ENCODE peak calls at places on chromosomes 3 and 15, in six cellular contexts. V is WERI-Rb-1, B is uterus, P is AG04450, W is Panc1, F is kidney. H is an unnamed sample.

GRCh38 chr3:128283429-128283828 is 130.1 kb downstream of the EEFSEC start:
- DNase-seq in V (no peak), B (no peak), P (no peak), W (no peak), F (no peak), H (no peak)

GRCh38 chr3:99313481-99313880 is 324.9 kb upstream of the COL8A1 start:
- DNase-seq in V (no peak), B (no peak), P (no peak), W (no peak), F (no peak), H (no peak)

GRCh38 chr15:83398591-83398990 is 48.5 kb upstream of the SH3GL3 start:
- DNase-seq in V (peak), B (no peak), P (no peak), W (no peak), F (no peak), H (no peak)

GRCh38 chr3:123419850-123420292 is 29.0 kb downstream of the ADCY5 start:
- DNase-seq in V (no peak), B (peak), P (no peak), W (no peak), F (no peak), H (no peak)

GRCh38 chr15:58243083-58243482 is 104.9 kb downstream of the AQP9 start:
- DNase-seq in V (no peak), B (no peak), P (no peak), W (no peak), F (no peak), H (no peak)

GRCh38 chr3:139127101-139127500 is 82.4 kb upstream of the PRR23C start:
- DNase-seq in V (no peak), B (no peak), P (peak), W (no peak), F (no peak), H (peak)

GRCh38 chr15:40968290-40969085 is 15.2 kb downstream of the CHAC1 start:
- DNase-seq in V (no peak), B (no peak), P (no peak), W (no peak), F (no peak), H (no peak)

GRCh38 chr3:49668414-49668797 is 5.7 kb upstream of the APEH start:
- DNase-seq in V (no peak), B (no peak), P (no peak), W (no peak), F (no peak), H (no peak)

GRCh38 chr15:73335471-73335870 is 33.3 kb downstream of the HCN4 start:
- DNase-seq in V (no peak), B (no peak), P (no peak), W (no peak), F (peak), H (no peak)

GRCh38 chr3:22007376-22007775 is 256.4 kb upstream of the ZNF385D start:
- DNase-seq in V (no peak), B (no peak), P (no peak), W (no peak), F (no peak), H (no peak)

GRCh38 chr15:67880651-67881182 is 40.9 kb upstream of the RNU6-1 start:
- DNase-seq in V (no peak), B (peak), P (no peak), W (no peak), F (no peak), H (peak)

GRCh38 chr3:187228740-187229139 is 31.5 kb downstream of the RTP1 start:
- DNase-seq in V (no peak), B (no peak), P (no peak), W (no peak), F (no peak), H (no peak)

GRCh38 chr3:187222801-187223200 is 25.5 kb downstream of the RTP1 start:
- DNase-seq in V (no peak), B (no peak), P (no peak), W (no peak), F (no peak), H (no peak)

GRCh38 chr3:187227658-187228258 is 30.5 kb downstream of the RTP1 start:
- DNase-seq in V (no peak), B (no peak), P (peak), W (no peak), F (no peak), H (no peak)

DNA sequence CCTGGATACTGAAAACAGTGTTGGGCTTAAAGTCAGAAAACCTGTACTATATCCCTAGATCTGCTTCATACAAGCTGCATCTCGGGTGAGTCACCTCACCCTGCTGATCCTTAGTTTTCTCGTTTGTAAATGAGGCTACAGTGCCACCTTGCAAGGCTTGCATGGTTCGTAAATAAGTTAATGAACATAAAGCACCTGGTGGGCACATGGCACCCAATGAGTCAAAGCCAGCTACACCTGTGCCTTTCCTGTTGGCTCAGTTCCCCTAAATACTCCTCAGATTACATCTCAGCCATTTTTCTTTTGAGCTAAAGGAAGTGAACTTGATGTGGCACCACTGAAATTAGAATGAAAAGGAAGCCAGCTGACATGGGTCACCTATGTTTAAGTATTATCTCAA is 26.5 kb downstream of the RTP1 start:
- DNase-seq in V (no peak), B (no peak), P (no peak), W (no peak), F (no peak), H (no peak)
- H3K4me3 ChIP-seq in V (no peak), B (no peak), P (no peak), W (no peak), F (no peak), H (no peak)

GRCh38 chr15:62391565-62392262 is 226.6 kb upstream of the C2CD4B start:
- DNase-seq in V (peak), B (peak), P (no peak), W (no peak), F (peak), H (peak)
- TF ChIP-seq CTCF in V (peak), B (no peak), P (peak), W (peak), F (peak), H (no peak)

DNA sequence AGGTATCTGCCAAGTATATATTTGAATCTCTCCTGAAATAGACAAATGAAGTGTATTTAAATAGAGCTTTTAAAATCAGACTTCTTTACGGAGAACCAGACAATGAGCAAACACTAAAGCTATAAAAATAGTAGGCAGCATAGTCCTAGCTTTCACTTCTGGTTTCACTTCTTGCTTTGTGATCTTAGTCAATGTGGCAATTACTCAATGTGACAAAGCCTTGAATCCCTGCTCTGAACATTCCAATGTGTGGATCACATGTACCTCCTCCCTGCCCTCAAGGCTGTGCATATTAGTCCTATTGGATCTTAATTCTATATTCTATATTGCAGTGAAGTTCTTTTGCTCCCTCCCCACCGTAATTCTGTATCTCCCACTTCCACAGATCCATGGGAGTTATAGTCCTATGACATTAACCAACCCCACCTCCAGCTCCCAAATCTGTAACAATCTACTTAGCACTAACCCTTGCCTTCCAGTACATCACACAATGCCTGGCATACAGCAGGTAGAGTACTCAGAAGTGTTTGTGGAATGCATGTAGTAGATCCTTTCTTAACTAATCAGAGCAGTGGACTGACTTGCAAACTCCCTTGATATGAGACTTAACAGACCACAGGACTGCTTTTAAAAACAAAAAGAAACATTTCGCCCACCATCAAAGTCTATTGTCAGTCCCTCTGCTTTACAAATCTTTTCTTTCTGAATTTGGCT is 24.3 kb upstream of the CP start:
- DNase-seq in V (no peak), B (no peak), P (no peak), W (no peak), F (no peak), H (no peak)
- H3K4me3 ChIP-seq in V (no peak), B (no peak), P (no peak), W (no peak), F (no peak), H (no peak)

DNA sequence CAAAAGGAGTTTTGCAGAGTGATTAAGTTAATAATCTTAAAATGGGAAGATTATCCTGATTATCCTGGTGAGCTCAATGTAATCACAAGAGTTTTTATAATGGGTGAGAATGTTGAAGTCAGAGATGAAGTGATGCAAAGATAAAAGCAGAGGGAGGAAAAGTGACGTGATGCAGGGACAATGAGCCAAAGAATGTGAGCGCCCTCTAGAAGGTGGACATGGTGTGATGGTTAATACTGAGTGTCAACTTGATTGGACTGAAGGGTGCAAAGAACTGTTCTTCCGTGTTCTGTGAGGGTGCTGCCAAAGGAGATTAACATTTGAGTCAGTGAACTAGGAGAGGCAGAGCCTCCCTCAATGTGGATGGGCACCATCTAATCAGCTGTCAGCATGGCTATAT is 569.6 kb upstream of the AGTR1 start:
- DNase-seq in V (peak), B (no peak), P (no peak), W (no peak), F (no peak), H (no peak)
- TF ChIP-seq CTCF in V (peak), B (no peak), P (no peak), W (no peak), F (no peak), H (no peak)

DNA sequence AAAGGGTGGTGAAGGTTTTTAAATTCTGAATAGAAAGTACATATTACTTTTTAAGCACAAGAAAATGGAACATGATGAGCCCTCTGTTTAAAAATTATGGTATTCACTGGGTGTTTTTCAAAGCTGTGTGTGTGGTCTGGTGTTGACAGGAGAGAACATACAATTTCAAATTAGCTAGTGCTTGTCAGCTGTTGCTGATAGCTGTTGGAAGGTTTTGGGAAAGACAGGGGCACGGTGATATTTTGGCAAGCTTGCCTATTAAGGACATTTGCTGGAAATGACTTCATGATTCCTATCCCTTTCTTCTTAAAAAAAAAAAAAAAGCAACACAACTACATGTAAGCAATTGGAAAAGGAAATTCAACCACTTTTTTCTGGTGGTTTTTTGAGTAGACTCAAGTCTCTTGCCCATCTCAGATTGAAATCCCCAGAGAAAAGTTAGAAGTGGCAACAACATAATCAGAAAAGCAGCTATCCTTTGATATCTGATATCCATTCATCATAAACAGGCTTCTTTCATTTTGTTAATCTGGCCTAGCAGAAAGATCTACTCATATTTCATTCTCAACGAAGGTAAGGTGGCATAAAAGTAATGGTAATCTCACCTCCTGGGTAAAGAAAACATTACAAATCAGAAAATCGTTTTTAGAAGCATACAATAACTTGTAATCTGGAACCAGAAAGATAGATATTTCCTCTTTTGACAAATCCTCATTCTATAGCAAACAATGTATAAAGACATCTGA is 130.0 kb downstream of the RBMS3 start:
- DNase-seq in V (no peak), B (no peak), P (no peak), W (no peak), F (no peak), H (no peak)
- H3K4me3 ChIP-seq in V (no peak), B (no peak), P (no peak), W (no peak), F (no peak), H (no peak)

GRCh38 chr15:80028937-80029336 is 30.5 kb upstream of the ZFAND6 start:
- DNase-seq in V (no peak), B (no peak), P (no peak), W (no peak), F (no peak), H (no peak)
- TF ChIP-seq CTCF in V (no peak), B (no peak), P (no peak), W (no peak), F (no peak), H (no peak)

DNA sequence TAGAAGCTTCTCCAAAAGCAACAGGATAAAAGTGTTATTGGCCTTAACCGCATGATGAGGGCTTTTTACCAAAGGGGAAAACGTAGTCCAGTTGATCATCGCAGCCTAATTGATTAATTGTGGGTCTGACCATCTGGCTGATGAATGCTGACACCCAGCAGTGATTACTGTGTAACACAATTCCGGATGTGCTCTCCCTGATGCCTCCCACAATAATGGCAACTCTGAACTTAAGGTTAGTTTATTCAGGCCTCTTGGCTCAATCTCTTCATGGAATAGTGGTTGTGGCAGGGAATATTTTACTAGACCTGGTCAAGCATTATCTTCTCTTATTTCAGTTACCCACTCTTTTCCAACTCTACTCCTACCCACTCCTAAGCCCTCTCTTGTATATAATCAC is 332.9 kb downstream of the TIGIT start:
- DNase-seq in V (no peak), B (no peak), P (no peak), W (no peak), F (no peak), H (no peak)
- H3K4me3 ChIP-seq in V (no peak), B (no peak), P (no peak), W (no peak), F (no peak), H (no peak)

DNA sequence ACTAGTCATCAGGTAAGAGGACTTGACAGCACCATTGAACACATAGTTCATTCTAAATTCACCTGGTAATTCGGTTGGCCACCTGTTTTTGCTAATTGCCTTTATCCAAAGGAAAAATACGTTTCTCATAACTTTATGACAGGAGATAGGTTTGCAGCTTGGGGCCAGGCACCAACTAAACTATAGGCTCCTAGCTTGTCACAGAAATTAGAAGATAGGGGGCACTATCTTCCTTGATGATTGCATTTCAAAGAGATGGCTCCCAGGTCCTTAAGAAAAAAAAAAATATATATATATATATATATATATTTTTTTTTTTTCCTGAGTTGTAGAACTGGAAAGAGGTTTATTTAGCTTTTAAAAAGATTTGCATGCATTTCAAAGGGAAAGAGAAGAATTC is 563.6 kb downstream of the NAALADL2 start:
- DNase-seq in V (no peak), B (no peak), P (no peak), W (no peak), F (no peak), H (no peak)
- TF ChIP-seq CTCF in V (peak), B (no peak), P (no peak), W (no peak), F (no peak), H (no peak)

GRCh38 chr3:186826316-186826977 is 16.1 kb upstream of the ADIPOQ start:
- DNase-seq in V (peak), B (no peak), P (no peak), W (no peak), F (no peak), H (peak)
- H3K4me3 ChIP-seq in V (peak), B (peak), P (peak), W (peak), F (peak), H (no peak)

GRCh38 chr3:86930831-86931230 is 60.1 kb downstream of the VGLL3 start:
- DNase-seq in V (no peak), B (no peak), P (no peak), W (no peak), F (no peak), H (no peak)
- TF ChIP-seq CTCF in V (no peak), B (no peak), P (no peak), W (no peak), F (no peak), H (no peak)

H was measured in lower leg skin.